ENCODE peak calls at places on chromosomes 2 and 18, in five cellular contexts. One of them, this sample, is unnamed.

GRCh38 chr2:178125862-178126261 is 13.6 kb downstream of the RBM45 start:
- DNase-seq in iris pigment epithelial cell: no peak
- DNase-seq in dermis blood vessel endothelial cell: no peak
- DNase-seq in NCI-H1694: no peak
- DNase-seq in RWPE1: no peak
- DNase-seq in this sample: no peak

GRCh38 chr2:69797235-69797634 is 32.2 kb upstream of the GMCL1 start:
- DNase-seq in iris pigment epithelial cell: no peak
- DNase-seq in dermis blood vessel endothelial cell: no peak
- DNase-seq in NCI-H1694: no peak
- DNase-seq in RWPE1: no peak
- DNase-seq in this sample: no peak

GRCh38 chr2:73938761-73939352 is 12.2 kb downstream of the DGUOK start:
- DNase-seq in iris pigment epithelial cell: peak; percentile 83
- DNase-seq in dermis blood vessel endothelial cell: no peak
- DNase-seq in NCI-H1694: no peak
- DNase-seq in RWPE1: no peak
- DNase-seq in this sample: no peak

GRCh38 chr2:28342081-28342967 is 50.3 kb upstream of the FOSL2 start:
- DNase-seq in iris pigment epithelial cell: peak; percentile 93
- DNase-seq in dermis blood vessel endothelial cell: peak; percentile 55
- DNase-seq in NCI-H1694: no peak
- DNase-seq in RWPE1: no peak
- DNase-seq in this sample: no peak

GRCh38 chr18:78875268-78875997 is 104.2 kb upstream of the SALL3 start:
- DNase-seq in iris pigment epithelial cell: peak; percentile 9
- DNase-seq in dermis blood vessel endothelial cell: peak; percentile 24
- DNase-seq in NCI-H1694: no peak
- DNase-seq in RWPE1: peak; percentile 5
- DNase-seq in this sample: no peak

GRCh38 chr2:14684516-14684915 is 52.0 kb downstream of the LRATD1 start:
- DNase-seq in iris pigment epithelial cell: no peak
- DNase-seq in dermis blood vessel endothelial cell: no peak
- DNase-seq in NCI-H1694: no peak
- DNase-seq in RWPE1: no peak
- DNase-seq in this sample: no peak

GRCh38 chr2:86073225-86073624 is 32.5 kb downstream of the POLR1A start:
- DNase-seq in iris pigment epithelial cell: no peak
- DNase-seq in dermis blood vessel endothelial cell: no peak
- DNase-seq in NCI-H1694: no peak
- DNase-seq in RWPE1: no peak
- DNase-seq in this sample: no peak

GRCh38 chr2:65379721-65380171 is 52.7 kb downstream of the SPRED2 start:
- DNase-seq in iris pigment epithelial cell: no peak
- DNase-seq in dermis blood vessel endothelial cell: no peak
- DNase-seq in NCI-H1694: no peak
- DNase-seq in RWPE1: no peak
- DNase-seq in this sample: no peak

GRCh38 chr2:101063753-101064502 is 61.8 kb downstream of the RPL31 start:
- DNase-seq in iris pigment epithelial cell: peak; percentile 16
- DNase-seq in dermis blood vessel endothelial cell: peak; percentile 34
- DNase-seq in NCI-H1694: no peak
- DNase-seq in RWPE1: no peak
- DNase-seq in this sample: no peak

GRCh38 chr2:4516362-4516761 is 813.0 kb downstream of the DCDC2C start:
- DNase-seq in iris pigment epithelial cell: no peak
- DNase-seq in dermis blood vessel endothelial cell: no peak
- DNase-seq in NCI-H1694: peak; percentile 64
- DNase-seq in RWPE1: no peak
- DNase-seq in this sample: no peak

GRCh38 chr18:62829936-62830335 is 114.6 kb downstream of the PHLPP1 start:
- DNase-seq in iris pigment epithelial cell: peak; percentile 76
- DNase-seq in dermis blood vessel endothelial cell: no peak
- DNase-seq in NCI-H1694: no peak
- DNase-seq in RWPE1: no peak
- DNase-seq in this sample: no peak

This sample was measured in pulmonary artery endothelial cell.